ENCODE peak calls at places on chromosomes 7 and 10, in seven cellular contexts. W is CD8-positive, alpha-beta T cell; J is fibroblast of lung; D is prostate gland; E is K562; I is heart left ventricle; L is A549. U is an unnamed sample. For H3K4me1, the result is how much of the 10 kb centered on the place peaks cover.

GRCh38 chr7:107579546-107579880 is 533 bp upstream of the BCAP29 start:
- DNase-seq in W (no peak), J (no peak), D (no peak), E (no peak), I (no peak), L (no peak), U (no peak)

GRCh38 chr7:13901577-13901976 is 87.9 kb downstream of the ETV1 start:
- DNase-seq in W (no peak), J (no peak), D (no peak), E (no peak), I (no peak), L (no peak), U (no peak)

GRCh38 chr7:144388950-144389349 is 14.5 kb downstream of the NOBOX start:
- DNase-seq in W (no peak), J (peak), D (no peak), E (no peak), I (no peak), L (no peak), U (no peak)

GRCh38 chr10:112208292-112208691 is 24.7 kb upstream of the GPAM start:
- DNase-seq in W (no peak), J (peak), D (no peak), E (no peak), I (no peak), L (no peak), U (no peak)

GRCh38 chr10:100882251-100882643 is 30.5 kb upstream of the SLF2 start:
- DNase-seq in W (no peak), J (no peak), D (no peak), E (no peak), I (no peak), L (no peak), U (no peak)

GRCh38 chr10:59346321-59346720 is 16.0 kb downstream of the FAM13C start:
- DNase-seq in W (no peak), J (no peak), D (no peak), E (no peak), I (no peak), L (no peak), U (no peak)

GRCh38 chr10:109961181-109962001 is 38.1 kb upstream of the XPNPEP1 start:
- DNase-seq in W (no peak), J (peak), D (no peak), E (no peak), I (no peak), L (no peak), U (no peak)

GRCh38 chr10:89702121-89702480 is 711 bp downstream of the KIF20B start:
- DNase-seq in W (peak), J (peak), D (no peak), E (peak), I (no peak), L (no peak), U (no peak)

GRCh38 chr7:4833691-4834600 is 27.9 kb downstream of the PAPOLB start:
- DNase-seq in W (no peak), J (no peak), D (no peak), E (no peak), I (no peak), L (no peak), U (no peak)

GRCh38 chr7:138886501-138886917 is 88.5 kb upstream of the ATP6V0A4 start:
- DNase-seq in W (peak), J (peak), D (peak), E (peak), I (no peak), L (peak), U (no peak)

GRCh38 chr10:70555371-70555770 is 47.2 kb downstream of the PRF1 start:
- DNase-seq in W (no peak), J (no peak), D (no peak), E (no peak), I (peak), L (no peak), U (no peak)

GRCh38 chr7:126803060-126803665 is 449.6 kb downstream of the GRM8 start:
- DNase-seq in W (peak), J (peak), D (peak), E (peak), I (no peak), L (peak), U (peak)

GRCh38 chr10:60171436-60172013 is 218.2 kb downstream of the ANK3 start:
- DNase-seq in W (no peak), J (no peak), D (no peak), E (no peak), I (no peak), L (peak), U (no peak)

GRCh38 chr7:46581276-46581675 is 660.2 kb upstream of the IGFBP3 start:
- DNase-seq in W (no peak), J (no peak), D (no peak), E (no peak), I (no peak), L (no peak), U (no peak)

GRCh38 chr10:17123062-17123661 is 6.4 kb downstream of the CUBN start:
- DNase-seq in W (no peak), J (peak), D (no peak), E (no peak), I (no peak), L (no peak), U (no peak)

GRCh38 chr7:48177271-48177670 is 6.0 kb downstream of the ABCA13 start:
- DNase-seq in W (no peak), J (no peak), D (no peak), E (no peak), I (no peak), L (no peak), U (no peak)

GRCh38 chr10:67612577-67613537 is 83.1 kb downstream of the CTNNA3 start:
- DNase-seq in W (peak), J (peak), D (no peak), E (no peak), I (no peak), L (no peak), U (no peak)

GRCh38 chr7:139775829-139776266 is 1.9 kb downstream of the HIPK2 start:
- DNase-seq in W (peak), J (peak), D (peak), E (peak), I (peak), L (peak), U (peak)

GRCh38 chr10:132484922-132485321 is 52.7 kb upstream of the INPP5A start:
- DNase-seq in W (no peak), J (no peak), D (no peak), E (no peak), I (peak), L (no peak), U (no peak)

GRCh38 chr10:67664936-67665335 is 31.1 kb downstream of the CTNNA3 start:
- DNase-seq in W (no peak), J (no peak), D (no peak), E (no peak), I (no peak), L (no peak), U (no peak)

GRCh38 chr7:7944619-7945282 is 23.8 kb upstream of the GLCCI1 start:
- DNase-seq in W (peak), J (no peak), D (no peak), E (no peak), I (no peak), L (no peak), U (peak)

GRCh38 chr10:66941491-66941890 is 15.7 kb downstream of the LRRTM3 start:
- DNase-seq in W (no peak), J (no peak), D (no peak), E (no peak), I (no peak), L (no peak), U (no peak)

GRCh38 chr10:112307631-112308502 is 24.7 kb downstream of the TECTB start:
- DNase-seq in W (peak), J (peak), D (no peak), E (peak), I (peak), L (peak), U (peak)

GRCh38 chr7:37642028-37642540 is 41.5 kb upstream of the GPR141 start:
- DNase-seq in W (no peak), J (no peak), D (no peak), E (no peak), I (no peak), L (no peak), U (no peak)

GRCh38 chr7:122679813-122680212 is 19.1 kb downstream of the RNF133 start:
- DNase-seq in W (no peak), J (no peak), D (no peak), E (no peak), I (no peak), L (no peak), U (no peak)

GRCh38 chr10:126017961-126018560 is 121.7 kb downstream of the FANK1 start:
- DNase-seq in W (no peak), J (peak), D (no peak), E (no peak), I (no peak), L (no peak), U (no peak)

DNA sequence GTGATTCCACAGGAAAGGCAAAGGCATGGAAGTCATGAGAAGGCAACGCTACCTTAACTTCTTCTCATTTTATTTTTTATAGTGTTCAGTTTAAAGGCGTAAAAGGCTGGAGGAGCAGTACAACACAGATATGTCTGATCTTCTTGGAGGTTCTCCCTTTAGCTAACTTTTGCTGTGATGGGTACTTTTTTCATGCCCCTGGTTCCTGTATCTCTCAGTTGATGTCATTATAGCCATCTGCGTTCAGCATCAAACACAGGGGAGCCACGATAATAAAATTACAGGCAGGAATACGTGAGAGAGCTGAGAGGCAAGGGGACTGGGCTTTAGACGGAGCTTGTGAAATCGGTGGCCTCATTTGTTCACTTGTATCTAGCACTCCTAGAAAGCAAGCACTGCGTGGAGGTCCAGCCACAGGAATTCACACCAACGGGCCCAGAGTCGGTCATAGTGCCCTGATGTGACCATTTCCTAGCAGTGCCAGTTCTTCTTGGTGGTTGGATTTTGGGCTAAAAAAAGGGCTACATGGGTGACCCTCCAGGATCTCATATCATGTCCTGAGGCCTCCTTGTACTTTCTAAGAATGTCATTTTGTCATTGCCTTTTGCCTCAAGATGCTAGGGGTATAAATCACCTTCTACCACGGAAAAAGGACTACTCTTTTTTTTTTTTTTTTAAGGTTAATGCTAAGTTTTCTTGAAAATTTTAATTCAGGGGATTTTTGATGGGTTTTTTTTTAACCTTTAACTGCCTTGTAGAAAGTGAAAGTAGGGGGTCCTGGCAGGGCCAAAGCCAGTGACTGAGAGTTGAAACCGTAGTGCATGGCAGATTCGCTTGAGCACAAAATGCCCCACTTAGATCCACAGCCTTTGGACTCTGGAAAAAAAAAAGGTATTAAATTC is 191.5 kb downstream of the CELF2 start:
- DNase-seq in W (no peak), J (no peak), D (no peak), E (no peak), I (no peak), L (no peak), U (no peak)
- H3K27ac ChIP-seq in W (peak), J (no peak), D (no peak), E (no peak), I (no peak), L (no peak), U (no peak)

GRCh38 chr7:151626422-151627115 is 106.9 kb upstream of the RHEB start:
- DNase-seq in W (peak), J (peak), D (peak), E (no peak), I (peak), L (peak), U (peak)
- TF ChIP-seq CTCF in W (peak), J (peak), D (peak), E (peak), I (peak), L (peak), U (peak)

GRCh38 chr10:33330543-33331019 is 3.9 kb downstream of the NRP1 start:
- DNase-seq in W (peak), J (peak), D (peak), E (peak), I (peak), L (peak), U (peak)

GRCh38 chr10:33331020-33331557 is 3.4 kb downstream of the NRP1 start:
- DNase-seq in W (no peak), J (peak), D (no peak), E (no peak), I (no peak), L (no peak), U (no peak)

GRCh38 chr10:33328253-33328652 is 6.2 kb downstream of the NRP1 start:
- DNase-seq in W (no peak), J (no peak), D (no peak), E (no peak), I (no peak), L (no peak), U (no peak)

GRCh38 chr10:33327750-33328149 is 6.7 kb downstream of the NRP1 start:
- DNase-seq in W (no peak), J (peak), D (no peak), E (no peak), I (no peak), L (no peak), U (no peak)

GRCh38 chr10:33329178-33329577 is 5.3 kb downstream of the NRP1 start:
- DNase-seq in W (no peak), J (no peak), D (no peak), E (no peak), I (no peak), L (no peak), U (no peak)
- H3K4me1 ChIP-seq in W (under half), J (under half), D (under half), E (under half), I (half or more), L (half or more), U (under half)

GRCh38 chr10:26798298-26798697 is 62.5 kb downstream of the ABI1 start:
- DNase-seq in W (no peak), J (no peak), D (no peak), E (no peak), I (no peak), L (no peak), U (no peak)
- H3K27ac ChIP-seq in W (no peak), J (no peak), D (no peak), E (no peak), I (no peak), L (no peak), U (no peak)

DNA sequence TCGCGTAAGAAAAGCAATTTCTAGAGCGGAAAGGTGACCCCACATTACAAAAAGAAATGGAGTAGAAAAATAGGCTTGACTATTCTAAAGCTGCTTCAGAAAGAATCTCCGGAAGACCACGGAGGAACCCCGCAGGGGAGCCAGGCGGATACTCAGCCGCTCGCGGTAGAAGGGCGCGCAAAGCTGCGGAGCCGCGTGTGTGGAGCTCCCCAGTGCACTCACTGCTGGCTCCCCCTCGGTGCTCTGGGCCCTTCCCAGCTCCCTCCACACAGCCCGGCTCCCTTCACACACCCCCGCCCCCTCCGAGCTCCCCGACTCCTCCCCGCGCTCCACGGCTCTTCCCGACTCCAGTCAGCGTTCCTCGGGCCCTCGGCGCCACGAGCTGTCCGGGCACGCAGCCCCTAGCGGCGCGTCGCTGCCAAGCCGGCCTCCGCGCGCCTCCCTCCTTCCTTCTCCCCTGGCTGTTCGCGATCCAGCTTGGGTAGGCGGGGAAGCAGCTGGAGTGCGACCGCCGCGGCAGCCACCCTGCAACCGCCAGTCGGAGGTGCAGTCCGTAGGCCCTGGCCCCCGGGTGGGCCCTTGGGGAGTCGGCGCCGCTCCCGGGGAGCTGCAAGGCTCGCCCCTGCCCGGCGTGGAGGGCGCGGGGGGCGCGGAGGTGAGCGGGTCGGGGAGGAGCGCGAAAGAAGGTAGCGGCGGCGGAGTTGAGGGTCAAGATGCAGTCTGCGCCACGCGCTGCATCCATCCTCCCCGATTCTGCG is at the start of gene STEAP2:
- DNase-seq in W (no peak), J (peak), D (peak), E (peak), I (peak), L (peak), U (peak)
- TF ChIP-seq CTCF in W (no peak), J (peak), D (peak), E (peak), I (peak), L (peak), U (peak)

DNA sequence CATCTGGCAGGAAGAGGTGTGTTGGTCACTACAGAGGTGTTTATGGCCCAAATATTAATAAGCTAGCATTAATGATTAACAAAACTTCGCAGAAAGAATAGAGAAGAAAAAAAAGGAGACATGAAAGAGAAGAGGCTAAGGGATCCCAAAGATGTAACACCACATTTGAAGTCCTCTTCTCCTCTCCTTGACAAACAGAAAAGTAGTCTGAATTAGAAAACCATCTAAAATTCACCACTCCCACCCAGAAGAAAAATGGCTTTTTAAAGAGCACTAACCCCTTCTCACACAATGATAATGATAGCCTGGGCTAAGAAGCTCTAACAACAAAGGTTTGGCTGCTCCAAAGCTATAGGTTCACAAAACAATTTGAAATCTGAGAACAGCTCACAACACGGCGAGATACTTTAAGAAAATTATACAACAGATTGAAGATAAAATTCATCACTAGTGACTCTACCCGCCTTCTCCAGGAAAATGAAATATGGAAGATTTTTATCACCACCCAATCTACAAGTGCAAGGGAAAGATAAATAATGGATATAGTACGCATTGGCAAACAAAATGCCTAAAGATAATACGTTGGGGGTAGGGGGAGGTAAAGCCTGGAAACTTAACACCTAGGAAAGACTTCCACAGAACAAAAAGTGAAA is 7.4 kb downstream of the ITGB1 start:
- DNase-seq in W (no peak), J (no peak), D (no peak), E (no peak), I (no peak), L (no peak), U (no peak)
- H3K4me1 ChIP-seq in W (under half), J (under half), D (under half), E (half or more), I (half or more), L (half or more), U (half or more)

GRCh38 chr10:6400331-6400730 is 179.7 kb downstream of the PRKCQ start:
- DNase-seq in W (no peak), J (no peak), D (no peak), E (no peak), I (no peak), L (no peak), U (no peak)
- H3K27ac ChIP-seq in W (no peak), J (no peak), D (no peak), E (no peak), I (no peak), L (peak), U (no peak)

GRCh38 chr7:64685091-64685490 is 19.2 kb downstream of the ZNF107 start:
- DNase-seq in W (no peak), J (no peak), D (no peak), E (peak), I (no peak), L (no peak), U (no peak)
- TF ChIP-seq CTCF in W (no peak), J (no peak), D (no peak), E (no peak), I (no peak), L (no peak), U (no peak)

GRCh38 chr7:143387156-143387975 is 6.2 kb downstream of the ZYX start:
- DNase-seq in W (no peak), J (no peak), D (no peak), E (peak), I (no peak), L (peak), U (no peak)

GRCh38 chr7:143389316-143390097 is 8.4 kb downstream of the ZYX start:
- DNase-seq in W (no peak), J (no peak), D (no peak), E (peak), I (no peak), L (no peak), U (no peak)

GRCh38 chr7:143385891-143386781 is 5.0 kb downstream of the ZYX start:
- DNase-seq in W (peak), J (peak), D (no peak), E (no peak), I (peak), L (no peak), U (no peak)

GRCh38 chr7:143388491-143389101 is 7.5 kb downstream of the ZYX start:
- DNase-seq in W (no peak), J (no peak), D (no peak), E (peak), I (no peak), L (no peak), U (no peak)

GRCh38 chr7:143388051-143388450 is 6.9 kb downstream of the ZYX start:
- DNase-seq in W (no peak), J (no peak), D (no peak), E (peak), I (no peak), L (no peak), U (no peak)
- H3K4me1 ChIP-seq in W (under half), J (half or more), D (under half), E (under half), I (half or more), L (under half), U (under half)

GRCh38 chr7:148662646-148663045 is 36.1 kb upstream of the CUL1 start:
- DNase-seq in W (no peak), J (no peak), D (no peak), E (no peak), I (no peak), L (no peak), U (no peak)
- H3K27ac ChIP-seq in W (no peak), J (no peak), D (no peak), E (no peak), I (no peak), L (no peak), U (no peak)

U was measured in transverse colon.